ENCODE peak calls at places on chromosome 18, in six cellular contexts. One of them, this sample, is unnamed.

GRCh38 chr18:57943723-57944122 is 100.3 kb upstream of the NEDD4L start:
- DNase-seq in type B pancreatic cell: no peak
- DNase-seq in body of pancreas: no peak
- DNase-seq in bronchial epithelial cell: peak
- DNase-seq in B cell: no peak
- DNase-seq in lower leg skin: no peak
- DNase-seq in this sample: no peak

GRCh38 chr18:7567487-7568425 is 640 bp downstream of the PTPRM start:
- DNase-seq in type B pancreatic cell: peak
- DNase-seq in body of pancreas: peak
- DNase-seq in bronchial epithelial cell: peak
- DNase-seq in B cell: peak
- DNase-seq in lower leg skin: peak
- DNase-seq in this sample: peak

GRCh38 chr18:4704766-4705165 is 249.7 kb upstream of the DLGAP1 start:
- DNase-seq in type B pancreatic cell: no peak
- DNase-seq in body of pancreas: no peak
- DNase-seq in bronchial epithelial cell: no peak
- DNase-seq in B cell: no peak
- DNase-seq in lower leg skin: no peak
- DNase-seq in this sample: no peak

GRCh38 chr18:40841473-40841872 is 1113.6 kb upstream of the PIK3C3 start:
- DNase-seq in type B pancreatic cell: no peak
- DNase-seq in body of pancreas: no peak
- DNase-seq in bronchial epithelial cell: peak
- DNase-seq in B cell: no peak
- DNase-seq in lower leg skin: no peak
- DNase-seq in this sample: no peak

GRCh38 chr18:46761054-46761769 is 4.4 kb upstream of the ST8SIA5 start:
- DNase-seq in type B pancreatic cell: no peak
- DNase-seq in body of pancreas: no peak
- DNase-seq in bronchial epithelial cell: no peak
- DNase-seq in B cell: no peak
- DNase-seq in lower leg skin: no peak
- DNase-seq in this sample: no peak

GRCh38 chr18:79935098-79935480 is 16.4 kb downstream of the SLC66A2 start:
- DNase-seq in type B pancreatic cell: peak
- DNase-seq in body of pancreas: peak
- DNase-seq in bronchial epithelial cell: no peak
- DNase-seq in B cell: no peak
- DNase-seq in lower leg skin: no peak
- DNase-seq in this sample: no peak

GRCh38 chr18:46278481-46279465 is 174.6 kb downstream of the HAUS1 start:
- DNase-seq in type B pancreatic cell: no peak
- DNase-seq in body of pancreas: no peak
- DNase-seq in bronchial epithelial cell: peak
- DNase-seq in B cell: no peak
- DNase-seq in lower leg skin: no peak
- DNase-seq in this sample: no peak

GRCh38 chr18:40673150-40673549 is 1281.9 kb upstream of the PIK3C3 start:
- DNase-seq in type B pancreatic cell: no peak
- DNase-seq in body of pancreas: no peak
- DNase-seq in bronchial epithelial cell: no peak
- DNase-seq in B cell: no peak
- DNase-seq in lower leg skin: no peak
- DNase-seq in this sample: no peak

GRCh38 chr18:70195852-70196434 is 9.5 kb downstream of the RTTN start:
- DNase-seq in type B pancreatic cell: no peak
- DNase-seq in body of pancreas: peak
- DNase-seq in bronchial epithelial cell: peak
- DNase-seq in B cell: peak
- DNase-seq in lower leg skin: no peak
- DNase-seq in this sample: no peak

GRCh38 chr18:58195278-58195721 is 151.3 kb downstream of the NEDD4L start:
- DNase-seq in type B pancreatic cell: no peak
- DNase-seq in body of pancreas: peak
- DNase-seq in bronchial epithelial cell: peak
- DNase-seq in B cell: peak
- DNase-seq in lower leg skin: no peak
- DNase-seq in this sample: peak

GRCh38 chr18:49399003-49399402 is 61.4 kb downstream of the DYM start:
- DNase-seq in type B pancreatic cell: no peak
- DNase-seq in body of pancreas: no peak
- DNase-seq in bronchial epithelial cell: peak
- DNase-seq in B cell: peak
- DNase-seq in lower leg skin: peak
- DNase-seq in this sample: no peak

GRCh38 chr18:22523481-22523880 is 105.8 kb upstream of the CTAGE1 start:
- DNase-seq in type B pancreatic cell: no peak
- DNase-seq in body of pancreas: no peak
- DNase-seq in bronchial epithelial cell: no peak
- DNase-seq in B cell: no peak
- DNase-seq in lower leg skin: no peak
- DNase-seq in this sample: no peak

GRCh38 chr18:11981633-11982366 is 493 bp downstream of the IMPA2 start:
- DNase-seq in type B pancreatic cell: no peak
- DNase-seq in body of pancreas: peak
- DNase-seq in bronchial epithelial cell: no peak
- DNase-seq in B cell: peak
- DNase-seq in lower leg skin: peak
- DNase-seq in this sample: peak

GRCh38 chr18:38688402-38688801 is 1122.8 kb upstream of the CELF4 start:
- DNase-seq in type B pancreatic cell: no peak
- DNase-seq in body of pancreas: no peak
- DNase-seq in bronchial epithelial cell: peak
- DNase-seq in B cell: no peak
- DNase-seq in lower leg skin: no peak
- DNase-seq in this sample: no peak

GRCh38 chr18:21341141-21341540 is 99.1 kb downstream of the GREB1L start:
- DNase-seq in type B pancreatic cell: no peak
- DNase-seq in body of pancreas: no peak
- DNase-seq in bronchial epithelial cell: peak
- DNase-seq in B cell: no peak
- DNase-seq in lower leg skin: no peak
- DNase-seq in this sample: no peak

GRCh38 chr18:3400567-3401296 is 49.2 kb upstream of the TGIF1 start:
- DNase-seq in type B pancreatic cell: no peak
- DNase-seq in body of pancreas: no peak
- DNase-seq in bronchial epithelial cell: no peak
- DNase-seq in B cell: peak
- DNase-seq in lower leg skin: no peak
- DNase-seq in this sample: no peak

GRCh38 chr18:7548226-7548625 is 18.9 kb upstream of the PTPRM start:
- DNase-seq in type B pancreatic cell: no peak
- DNase-seq in body of pancreas: no peak
- DNase-seq in bronchial epithelial cell: no peak
- DNase-seq in B cell: no peak
- DNase-seq in lower leg skin: no peak
- DNase-seq in this sample: no peak

GRCh38 chr18:41326311-41326710 is 628.7 kb upstream of the PIK3C3 start:
- DNase-seq in type B pancreatic cell: no peak
- DNase-seq in body of pancreas: no peak
- DNase-seq in bronchial epithelial cell: peak
- DNase-seq in B cell: no peak
- DNase-seq in lower leg skin: no peak
- DNase-seq in this sample: no peak

GRCh38 chr18:379665-380356 is 112.0 kb upstream of the THOC1 start:
- DNase-seq in type B pancreatic cell: no peak
- DNase-seq in body of pancreas: no peak
- DNase-seq in bronchial epithelial cell: no peak
- DNase-seq in B cell: no peak
- DNase-seq in lower leg skin: no peak
- DNase-seq in this sample: no peak

GRCh38 chr18:46705521-46705920 is 48.5 kb upstream of the LOXHD1 start:
- DNase-seq in type B pancreatic cell: no peak
- DNase-seq in body of pancreas: no peak
- DNase-seq in bronchial epithelial cell: no peak
- DNase-seq in B cell: no peak
- DNase-seq in lower leg skin: no peak
- DNase-seq in this sample: no peak

GRCh38 chr18:59865241-59865986 is 34.4 kb upstream of the PMAIP1 start:
- DNase-seq in type B pancreatic cell: no peak
- DNase-seq in body of pancreas: no peak
- DNase-seq in bronchial epithelial cell: peak
- DNase-seq in B cell: no peak
- DNase-seq in lower leg skin: no peak
- DNase-seq in this sample: no peak

GRCh38 chr18:11852048-11852341 is 782 bp downstream of the CHMP1B start:
- DNase-seq in type B pancreatic cell: no peak
- DNase-seq in body of pancreas: no peak
- DNase-seq in bronchial epithelial cell: no peak
- DNase-seq in B cell: no peak
- DNase-seq in lower leg skin: no peak
- DNase-seq in this sample: no peak

GRCh38 chr18:22558945-22559385 is 141.2 kb upstream of the CTAGE1 start:
- DNase-seq in type B pancreatic cell: peak
- DNase-seq in body of pancreas: peak
- DNase-seq in bronchial epithelial cell: peak
- DNase-seq in B cell: no peak
- DNase-seq in lower leg skin: no peak
- DNase-seq in this sample: peak

GRCh38 chr18:31049189-31049588 is 6.6 kb upstream of the DSC3 start:
- DNase-seq in type B pancreatic cell: no peak
- DNase-seq in body of pancreas: no peak
- DNase-seq in bronchial epithelial cell: no peak
- DNase-seq in B cell: no peak
- DNase-seq in lower leg skin: no peak
- DNase-seq in this sample: no peak

GRCh38 chr18:58515175-58515574 is 113.7 kb downstream of the ALPK2 start:
- DNase-seq in type B pancreatic cell: no peak
- DNase-seq in body of pancreas: no peak
- DNase-seq in bronchial epithelial cell: no peak
- DNase-seq in B cell: no peak
- DNase-seq in lower leg skin: no peak
- DNase-seq in this sample: no peak

GRCh38 chr18:23365602-23366001 is 87.5 kb upstream of the RIOK3 start:
- DNase-seq in type B pancreatic cell: no peak
- DNase-seq in body of pancreas: no peak
- DNase-seq in bronchial epithelial cell: no peak
- DNase-seq in B cell: no peak
- DNase-seq in lower leg skin: no peak
- DNase-seq in this sample: no peak

DNA sequence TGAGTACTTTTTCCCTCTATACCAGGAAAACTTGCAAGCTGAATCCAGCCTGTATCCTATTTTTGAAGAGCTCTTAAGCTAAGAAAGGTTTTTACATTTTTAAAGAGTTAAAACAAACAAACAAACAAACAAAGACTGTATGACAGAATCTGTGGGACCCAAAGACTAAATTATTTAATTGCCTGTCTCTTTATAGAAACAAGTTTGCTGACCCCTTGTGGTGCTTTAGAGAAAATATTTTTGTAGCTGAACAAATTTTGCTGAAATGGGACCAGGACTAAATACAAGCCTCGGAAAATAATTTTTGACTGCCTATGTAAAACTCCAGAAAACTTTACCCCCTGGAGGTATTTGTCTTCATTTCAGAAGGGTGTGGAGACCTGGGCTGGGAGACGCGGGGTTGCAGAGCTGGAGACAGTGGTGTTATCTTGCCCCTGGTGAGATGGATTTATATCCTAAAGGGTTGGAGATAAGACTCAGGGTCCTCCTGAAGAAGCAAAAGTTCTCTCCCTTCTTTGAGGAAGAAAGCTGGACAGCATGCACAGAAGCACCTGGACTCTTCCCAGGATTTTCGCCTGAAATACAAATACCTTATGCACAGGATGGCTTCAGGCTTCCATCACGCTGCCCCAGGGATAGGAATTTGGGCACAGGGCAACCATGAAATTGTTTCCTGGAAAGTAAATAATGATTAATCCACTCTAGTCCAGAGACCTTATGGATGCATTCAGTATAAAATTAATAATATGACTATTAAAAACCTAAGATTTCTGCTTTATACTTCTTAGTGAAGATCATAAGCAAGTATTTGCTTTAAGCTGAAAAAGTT is 54.3 kb downstream of the TMX3 start:
- DNase-seq in type B pancreatic cell: no peak
- DNase-seq in body of pancreas: no peak
- DNase-seq in bronchial epithelial cell: peak
- DNase-seq in B cell: peak
- DNase-seq in lower leg skin: no peak
- DNase-seq in this sample: no peak
- TF ChIP-seq CTCF in type B pancreatic cell: peak
- TF ChIP-seq CTCF in body of pancreas: peak
- TF ChIP-seq CTCF in bronchial epithelial cell: peak
- TF ChIP-seq CTCF in B cell: peak
- TF ChIP-seq CTCF in lower leg skin: no peak
- TF ChIP-seq CTCF in this sample: peak

GRCh38 chr18:61900504-61901281 is 7.9 kb upstream of the RNF152 start:
- DNase-seq in type B pancreatic cell: no peak
- DNase-seq in body of pancreas: no peak
- DNase-seq in bronchial epithelial cell: no peak
- DNase-seq in B cell: no peak
- DNase-seq in lower leg skin: no peak
- DNase-seq in this sample: no peak
- TF ChIP-seq CTCF in type B pancreatic cell: no peak
- TF ChIP-seq CTCF in body of pancreas: no peak
- TF ChIP-seq CTCF in bronchial epithelial cell: no peak
- TF ChIP-seq CTCF in B cell: no peak
- TF ChIP-seq CTCF in lower leg skin: no peak
- TF ChIP-seq CTCF in this sample: no peak

GRCh38 chr18:9926977-9927376 is 13.2 kb downstream of the VAPA start:
- DNase-seq in type B pancreatic cell: no peak
- DNase-seq in body of pancreas: no peak
- DNase-seq in bronchial epithelial cell: no peak
- DNase-seq in B cell: no peak
- DNase-seq in lower leg skin: no peak
- DNase-seq in this sample: no peak
- TF ChIP-seq CTCF in type B pancreatic cell: no peak
- TF ChIP-seq CTCF in body of pancreas: no peak
- TF ChIP-seq CTCF in bronchial epithelial cell: no peak
- TF ChIP-seq CTCF in B cell: no peak
- TF ChIP-seq CTCF in lower leg skin: no peak
- TF ChIP-seq CTCF in this sample: no peak

GRCh38 chr18:36485772-36486171 is 188.3 kb downstream of the FHOD3 start:
- DNase-seq in type B pancreatic cell: no peak
- DNase-seq in body of pancreas: no peak
- DNase-seq in bronchial epithelial cell: peak
- DNase-seq in B cell: no peak
- DNase-seq in lower leg skin: no peak
- DNase-seq in this sample: no peak

GRCh38 chr18:36492604-36493329 is 195.3 kb downstream of the FHOD3 start:
- DNase-seq in type B pancreatic cell: no peak
- DNase-seq in body of pancreas: no peak
- DNase-seq in bronchial epithelial cell: peak
- DNase-seq in B cell: no peak
- DNase-seq in lower leg skin: no peak
- DNase-seq in this sample: no peak

GRCh38 chr18:36493349-36494281 is 196.1 kb downstream of the FHOD3 start:
- DNase-seq in type B pancreatic cell: no peak
- DNase-seq in body of pancreas: peak
- DNase-seq in bronchial epithelial cell: no peak
- DNase-seq in B cell: no peak
- DNase-seq in lower leg skin: no peak
- DNase-seq in this sample: no peak

GRCh38 chr18:36496022-36496421 is 198.5 kb downstream of the FHOD3 start:
- DNase-seq in type B pancreatic cell: no peak
- DNase-seq in body of pancreas: no peak
- DNase-seq in bronchial epithelial cell: no peak
- DNase-seq in B cell: no peak
- DNase-seq in lower leg skin: no peak
- DNase-seq in this sample: no peak

GRCh38 chr18:36490907-36491306 is 193.4 kb downstream of the FHOD3 start:
- DNase-seq in type B pancreatic cell: no peak
- DNase-seq in body of pancreas: no peak
- DNase-seq in bronchial epithelial cell: no peak
- DNase-seq in B cell: no peak
- DNase-seq in lower leg skin: no peak
- DNase-seq in this sample: no peak
- TF ChIP-seq CTCF in type B pancreatic cell: no peak
- TF ChIP-seq CTCF in body of pancreas: no peak
- TF ChIP-seq CTCF in bronchial epithelial cell: no peak
- TF ChIP-seq CTCF in B cell: no peak
- TF ChIP-seq CTCF in lower leg skin: no peak
- TF ChIP-seq CTCF in this sample: no peak

This sample was measured in mesothelial cell of epicardium.